ENCODE peak calls at places on chromosome 9, in five cellular contexts. K, F, J, R and D are unnamed samples.

GRCh38 chr9:136784249-136784996 is 6.7 kb upstream of the TMEM141 start:
- DNase-seq in K (no peak), F (peak), J (no peak), R (peak), D (no peak)

GRCh38 chr9:111301195-111301594 is 28.8 kb downstream of the OR2K2 start:
- DNase-seq in K (no peak), F (no peak), J (no peak), R (no peak), D (no peak)

GRCh38 chr9:95373069-95373681 is 55.7 kb upstream of the FANCC start:
- DNase-seq in K (peak), F (no peak), J (no peak), R (no peak), D (no peak)

GRCh38 chr9:3238241-3238640 is 287.6 kb downstream of the RFX3 start:
- DNase-seq in K (no peak), F (no peak), J (no peak), R (no peak), D (peak)

GRCh38 chr9:132595319-132595718 is 12.9 kb downstream of the BARHL1 start:
- DNase-seq in K (no peak), F (no peak), J (no peak), R (no peak), D (no peak)

GRCh38 chr9:106305428-106306133 is 557.4 kb upstream of the ZNF462 start:
- DNase-seq in K (no peak), F (no peak), J (no peak), R (no peak), D (no peak)

GRCh38 chr9:132168347-132168746 is 6.5 kb downstream of the NTNG2 start:
- DNase-seq in K (no peak), F (no peak), J (no peak), R (no peak), D (no peak)

GRCh38 chr9:116152390-116152789 is 1.2 kb upstream of the PAPPA start:
- DNase-seq in K (no peak), F (no peak), J (no peak), R (peak), D (peak)

GRCh38 chr9:107621436-107621835 is 131.9 kb upstream of the KLF4 start:
- DNase-seq in K (no peak), F (no peak), J (no peak), R (no peak), D (no peak)

GRCh38 chr9:131410051-131410491 is 16.2 kb downstream of the PRRC2B start:
- DNase-seq in K (no peak), F (no peak), J (no peak), R (no peak), D (no peak)

GRCh38 chr9:91117959-91118651 is 243.6 kb downstream of the AUH start:
- DNase-seq in K (peak), F (no peak), J (no peak), R (peak), D (no peak)

GRCh38 chr9:95138474-95138873 is 179.0 kb downstream of the FANCC start:
- DNase-seq in K (no peak), F (no peak), J (no peak), R (no peak), D (no peak)

GRCh38 chr9:128383007-128383753 is 12.0 kb downstream of the URM1 start:
- DNase-seq in K (peak), F (no peak), J (no peak), R (no peak), D (no peak)

GRCh38 chr9:36143242-36143641 is 6.7 kb downstream of the GLIPR2 start:
- DNase-seq in K (no peak), F (no peak), J (no peak), R (no peak), D (no peak)

GRCh38 chr9:75186767-75187380 is 98.6 kb downstream of the OSTF1 start:
- DNase-seq in K (no peak), F (no peak), J (no peak), R (no peak), D (no peak)
- TF ChIP-seq ZNF274 in K (no peak), F (no peak), J (no peak), R (no peak), D (no peak)

GRCh38 chr9:122402403-122403268 is 31.8 kb downstream of the PTGS1 start:
- DNase-seq in K (no peak), F (peak), J (no peak), R (peak), D (peak)
- TF ChIP-seq SIN3A in K (no peak), F (peak), J (no peak), R (no peak), D (no peak)

DNA sequence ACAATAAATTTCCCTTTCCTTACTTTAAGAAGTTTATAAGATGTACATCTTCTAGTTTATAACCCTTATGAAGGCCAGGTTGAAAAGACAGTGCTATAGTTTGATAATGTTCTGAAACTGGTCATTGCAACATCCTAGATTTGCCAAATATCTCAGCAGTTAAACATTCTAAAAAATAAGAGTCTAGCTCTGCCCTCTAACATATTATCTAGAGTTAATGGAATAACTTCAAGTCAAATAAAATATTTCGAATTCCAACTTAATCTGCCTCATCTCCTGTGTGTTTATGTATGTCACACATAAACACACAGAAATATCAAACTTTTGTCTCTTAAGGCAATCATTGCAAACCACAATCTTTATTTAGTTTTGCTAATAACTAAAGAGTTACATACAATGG is 796.6 kb downstream of the TLE1 start:
- DNase-seq in K (no peak), F (no peak), J (no peak), R (no peak), D (no peak)
- TF ChIP-seq ZNF274 in K (no peak), F (no peak), J (no peak), R (no peak), D (no peak)

GRCh38 chr9:69474821-69475220 is 149.8 kb downstream of the ENTREP1 start:
- DNase-seq in K (peak), F (no peak), J (no peak), R (no peak), D (no peak)

GRCh38 chr9:69472101-69472625 is 147.1 kb downstream of the ENTREP1 start:
- DNase-seq in K (peak), F (no peak), J (no peak), R (no peak), D (no peak)

GRCh38 chr9:69471433-69471832 is 146.4 kb downstream of the ENTREP1 start:
- DNase-seq in K (peak), F (no peak), J (no peak), R (no peak), D (no peak)

GRCh38 chr9:69476797-69477196 is 151.8 kb downstream of the ENTREP1 start:
- DNase-seq in K (peak), F (no peak), J (no peak), R (no peak), D (no peak)

DNA sequence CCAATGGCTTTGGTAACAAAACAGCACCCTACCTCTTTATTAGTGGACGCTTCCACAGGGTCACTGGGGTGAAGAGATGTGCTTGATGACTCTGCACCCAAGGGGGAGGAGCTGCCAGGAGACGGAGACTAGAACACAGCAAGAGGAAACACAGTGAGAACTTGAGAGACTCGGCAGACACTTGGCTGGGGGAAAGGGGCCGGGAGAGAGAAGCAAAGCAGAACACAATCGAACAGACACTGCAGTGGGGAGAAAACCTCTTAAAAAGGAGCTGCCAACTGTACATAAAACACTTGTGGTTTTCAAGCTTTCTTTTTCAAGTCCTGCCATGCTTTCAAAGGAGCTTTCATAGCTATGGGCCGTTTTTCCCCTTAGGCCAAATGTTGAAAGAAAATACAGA is 151.0 kb downstream of the ENTREP1 start:
- DNase-seq in K (peak), F (no peak), J (no peak), R (no peak), D (no peak)
- TF ChIP-seq SIN3A in K (no peak), F (no peak), J (no peak), R (no peak), D (no peak)

GRCh38 chr9:127168756-127169506 is 46.5 kb upstream of the ANGPTL2 start:
- DNase-seq in K (no peak), F (no peak), J (no peak), R (peak), D (no peak)

GRCh38 chr9:127167560-127168326 is 45.3 kb upstream of the ANGPTL2 start:
- DNase-seq in K (no peak), F (no peak), J (no peak), R (no peak), D (no peak)

GRCh38 chr9:127166111-127166510 is 43.7 kb upstream of the ANGPTL2 start:
- DNase-seq in K (no peak), F (no peak), J (no peak), R (no peak), D (no peak)

GRCh38 chr9:127165096-127165495 is 42.7 kb upstream of the ANGPTL2 start:
- DNase-seq in K (no peak), F (no peak), J (no peak), R (no peak), D (no peak)

DNA sequence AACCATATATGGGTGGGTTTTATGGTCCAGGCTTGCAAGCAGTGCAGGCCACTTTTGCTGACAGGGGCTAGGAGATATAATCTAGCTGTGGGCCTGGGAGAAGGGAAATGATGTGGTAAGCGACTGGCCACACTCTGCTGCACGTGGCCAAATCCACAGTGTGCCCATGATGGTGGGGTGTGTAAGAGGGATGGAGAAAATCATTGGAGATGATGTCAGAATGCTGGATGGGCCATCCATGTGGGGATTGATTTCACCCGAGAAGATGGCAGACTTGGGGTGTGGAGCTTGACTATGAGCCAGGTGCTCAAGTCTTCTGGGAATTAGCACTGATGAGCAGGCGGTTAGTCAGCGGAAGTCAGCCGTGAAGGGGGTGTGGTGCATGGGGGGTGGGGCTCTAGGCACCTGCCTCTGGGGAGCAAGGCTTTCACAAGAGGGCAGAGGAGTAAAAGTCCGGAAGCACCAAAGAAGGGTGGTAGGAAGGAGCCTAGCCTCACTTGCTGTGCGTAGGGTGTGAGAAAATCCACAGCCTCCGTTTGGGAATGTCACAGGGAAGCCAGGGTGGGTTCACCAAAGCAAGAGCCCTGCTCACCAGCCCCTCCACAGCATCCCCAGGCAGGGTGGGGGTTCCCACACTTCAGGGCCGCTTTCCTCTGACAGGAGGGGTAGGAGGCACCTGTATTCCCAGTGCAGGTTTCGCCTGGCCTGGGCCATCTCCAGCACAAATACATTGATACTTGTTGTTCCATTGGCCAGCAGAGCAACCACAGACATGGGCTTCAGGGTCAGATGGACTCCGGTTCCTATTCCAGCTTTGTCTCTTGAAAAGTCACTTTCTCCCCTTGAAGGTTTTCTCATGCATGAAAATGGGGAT is 44.5 kb upstream of the ANGPTL2 start:
- DNase-seq in K (no peak), F (peak), J (peak), R (peak), D (no peak)
- TF ChIP-seq ZNF274 in K (no peak), F (no peak), J (no peak), R (no peak), D (no peak)

GRCh38 chr9:93332317-93332716 is 119.2 kb upstream of the FAM120A start:
- DNase-seq in K (no peak), F (no peak), J (no peak), R (no peak), D (no peak)
- TF ChIP-seq SIN3A in K (no peak), F (no peak), J (no peak), R (no peak), D (no peak)

GRCh38 chr9:7935666-7936065 is 136.1 kb upstream of the DMAC1 start:
- DNase-seq in K (no peak), F (no peak), J (no peak), R (no peak), D (no peak)

GRCh38 chr9:7938092-7938491 is 138.5 kb upstream of the DMAC1 start:
- DNase-seq in K (no peak), F (no peak), J (no peak), R (no peak), D (no peak)

GRCh38 chr9:7937018-7937417 is 137.4 kb upstream of the DMAC1 start:
- DNase-seq in K (no peak), F (no peak), J (no peak), R (no peak), D (no peak)

GRCh38 chr9:7936201-7936600 is 136.6 kb upstream of the DMAC1 start:
- DNase-seq in K (no peak), F (no peak), J (no peak), R (no peak), D (no peak)
- TF ChIP-seq ZNF274 in K (no peak), F (no peak), J (no peak), R (no peak), D (no peak)

GRCh38 chr9:110141118-110141797 is 66.7 kb downstream of the C9orf152 start:
- DNase-seq in K (no peak), F (no peak), J (no peak), R (no peak), D (no peak)
- TF ChIP-seq SIN3A in K (no peak), F (no peak), J (no peak), R (no peak), D (no peak)